ENCODE peak calls at places on chromosomes 13 and 19, in nine cellular contexts. K is left kidney; U is stimulated activated CD4-positive, alpha-beta T cell treated with anti-CD3 and anti-CD28 coated beads, Interleukin-4, amount 100 ng/mL, for 1 hour; V is stimulated activated CD8-positive, alpha-beta memory T cell treated with anti-CD3 and anti-CD28 coated beads, Interleukin-15, amount 100 ng/mL, for 4 hours; N is HTR-8/SVneo; D is HepG2; T is T-cell; C is T-helper 22 cell; Z is posterior cingulate gyrus. R is an unnamed sample.

GRCh38 chr13:110575322-110576069 is 14.0 kb upstream of the RAB20 start:
- DNase-seq in K (peak), U (no peak), V (no peak), N (no peak), D (peak), T (no peak), C (no peak), Z (no peak), R (no peak)

GRCh38 chr13:28983661-28984060 is 163.5 kb downstream of the MTUS2 start:
- DNase-seq in K (peak), U (no peak), V (no peak), N (no peak), D (no peak), T (no peak), C (no peak), Z (no peak), R (no peak)

GRCh38 chr13:112897956-112898785 is 70.8 kb upstream of the MCF2L start:
- DNase-seq in K (no peak), U (no peak), V (no peak), N (no peak), D (no peak), T (no peak), C (no peak), Z (no peak), R (no peak)

GRCh38 chr19:45862564-45863334 is at the start of gene SYMPK:
- DNase-seq in K (peak), U (peak), V (peak), N (peak), D (peak), T (peak), C (peak), Z (peak), R (peak)

GRCh38 chr13:60351326-60351725 is 45.7 kb upstream of the TDRD3 start:
- DNase-seq in K (peak), U (no peak), V (no peak), N (peak), D (no peak), T (no peak), C (no peak), Z (no peak), R (no peak)

GRCh38 chr19:36151144-36152051 is 849 bp downstream of the COX7A1 start:
- DNase-seq in K (peak), U (no peak), V (no peak), N (no peak), D (no peak), T (no peak), C (no peak), Z (peak), R (peak)

GRCh38 chr19:42480335-42481095 is 37.8 kb upstream of the CXCL17 start:
- DNase-seq in K (peak), U (no peak), V (peak), N (peak), D (peak), T (no peak), C (no peak), Z (no peak), R (no peak)

GRCh38 chr13:85009447-85009846 is 789.8 kb downstream of the SLITRK6 start:
- DNase-seq in K (no peak), U (no peak), V (no peak), N (no peak), D (no peak), T (no peak), C (no peak), Z (no peak), R (no peak)

GRCh38 chr19:1123885-1124677 is 20.3 kb downstream of the GPX4 start:
- DNase-seq in K (no peak), U (no peak), V (no peak), N (no peak), D (no peak), T (no peak), C (no peak), Z (no peak), R (no peak)

GRCh38 chr19:56966225-56966696 is 125.7 kb upstream of the PEG3 start:
- DNase-seq in K (peak), U (no peak), V (no peak), N (no peak), D (peak), T (no peak), C (no peak), Z (no peak), R (no peak)

GRCh38 chr13:74465279-74465678 is 331.1 kb upstream of the KLF12 start:
- DNase-seq in K (no peak), U (no peak), V (no peak), N (no peak), D (no peak), T (no peak), C (no peak), Z (no peak), R (no peak)

GRCh38 chr13:51614350-51614786 is 30.1 kb downstream of the WDFY2 start:
- DNase-seq in K (peak), U (peak), V (no peak), N (no peak), D (no peak), T (peak), C (peak), Z (peak), R (no peak)

GRCh38 chr19:35459414-35460082 is 11.5 kb downstream of the FFAR2 start:
- DNase-seq in K (peak), U (no peak), V (no peak), N (no peak), D (peak), T (no peak), C (no peak), Z (no peak), R (peak)

GRCh38 chr13:44117351-44117750 is 237.6 kb downstream of the LACC1 start:
- DNase-seq in K (peak), U (no peak), V (no peak), N (no peak), D (no peak), T (no peak), C (no peak), Z (no peak), R (no peak)

GRCh38 chr19:2533686-2534085 is 57.8 kb downstream of the GADD45B start:
- DNase-seq in K (no peak), U (no peak), V (no peak), N (no peak), D (no peak), T (no peak), C (no peak), Z (no peak), R (no peak)

GRCh38 chr13:111123221-111123620 is 8.1 kb downstream of the ARHGEF7 start:
- DNase-seq in K (no peak), U (no peak), V (no peak), N (no peak), D (no peak), T (no peak), C (no peak), Z (no peak), R (no peak)

GRCh38 chr19:41541990-41542584 is 33.9 kb upstream of the CEACAM21 start:
- DNase-seq in K (peak), U (peak), V (peak), N (peak), D (peak), T (peak), C (peak), Z (no peak), R (no peak)

GRCh38 chr19:47483200-47483599 is 819 bp downstream of the KPTN start:
- DNase-seq in K (no peak), U (no peak), V (no peak), N (no peak), D (no peak), T (no peak), C (no peak), Z (no peak), R (no peak)

GRCh38 chr19:50430888-50431342 is 1.8 kb upstream of the MYBPC2 start:
- DNase-seq in K (no peak), U (no peak), V (no peak), N (no peak), D (no peak), T (no peak), C (no peak), Z (no peak), R (no peak)

GRCh38 chr13:40254394-40254793 is 412.0 kb downstream of the FOXO1 start:
- DNase-seq in K (no peak), U (no peak), V (no peak), N (no peak), D (no peak), T (no peak), C (no peak), Z (no peak), R (no peak)

GRCh38 chr19:48170817-48171347 is 402 bp downstream of the ZSWIM9 start:
- DNase-seq in K (peak), U (no peak), V (no peak), N (no peak), D (no peak), T (no peak), C (no peak), Z (no peak), R (no peak)

GRCh38 chr13:77800219-77800618 is 102.7 kb downstream of the SLAIN1 start:
- DNase-seq in K (peak), U (no peak), V (no peak), N (no peak), D (no peak), T (no peak), C (no peak), Z (no peak), R (no peak)

GRCh38 chr13:99864627-99864990 is 107.0 kb downstream of the ZIC5 start:
- DNase-seq in K (no peak), U (no peak), V (no peak), N (no peak), D (no peak), T (no peak), C (no peak), Z (no peak), R (no peak)

GRCh38 chr19:41707871-41708371 is 505 bp upstream of the CEACAM5 start:
- DNase-seq in K (no peak), U (no peak), V (no peak), N (no peak), D (no peak), T (peak), C (no peak), Z (no peak), R (no peak)

GRCh38 chr19:13613447-13613846 is 107.2 kb upstream of the CACNA1A start:
- DNase-seq in K (no peak), U (no peak), V (no peak), N (no peak), D (no peak), T (no peak), C (no peak), Z (no peak), R (no peak)

GRCh38 chr19:2268480-2268830 is 12.2 kb upstream of the JSRP1 start:
- DNase-seq in K (no peak), U (no peak), V (no peak), N (no peak), D (no peak), T (no peak), C (no peak), Z (no peak), R (no peak)

GRCh38 chr19:41695745-41696144 is 7.7 kb upstream of the CEACAM7 start:
- DNase-seq in K (no peak), U (no peak), V (no peak), N (no peak), D (no peak), T (peak), C (no peak), Z (no peak), R (no peak)

GRCh38 chr19:33220115-33220514 is 5.5 kb downstream of the SLC7A10 start:
- DNase-seq in K (no peak), U (no peak), V (no peak), N (no peak), D (no peak), T (no peak), C (no peak), Z (peak), R (no peak)

GRCh38 chr13:40271511-40271910 is 394.9 kb downstream of the FOXO1 start:
- DNase-seq in K (peak), U (no peak), V (no peak), N (no peak), D (no peak), T (no peak), C (no peak), Z (no peak), R (no peak)

GRCh38 chr13:106372199-106373160 is 163.0 kb downstream of the EFNB2 start:
- DNase-seq in K (peak), U (no peak), V (no peak), N (no peak), D (no peak), T (no peak), C (no peak), Z (no peak), R (no peak)

GRCh38 chr19:9806781-9807180 is 12.1 kb downstream of the FBXL12 start:
- DNase-seq in K (no peak), U (no peak), V (no peak), N (no peak), D (no peak), T (no peak), C (no peak), Z (peak), R (no peak)

GRCh38 chr19:888615-889385 is 4.2 kb downstream of the MED16 start:
- DNase-seq in K (no peak), U (no peak), V (no peak), N (no peak), D (no peak), T (peak), C (peak), Z (no peak), R (no peak)

GRCh38 chr13:52713894-52714293 is 25.7 kb downstream of the CNMD start:
- DNase-seq in K (no peak), U (no peak), V (no peak), N (no peak), D (no peak), T (no peak), C (no peak), Z (no peak), R (no peak)

GRCh38 chr19:49591731-49592485 is 926 bp downstream of the PRR12 start:
- DNase-seq in K (peak), U (peak), V (no peak), N (peak), D (no peak), T (peak), C (peak), Z (peak), R (no peak)

R was measured in frontal cortex.